ENCODE peak calls at places on chromosomes 2 and 18, in four cellular contexts. A is IMR-90, Y is stomach, L is heart left ventricle. H is an unnamed sample. For H3K4me1, the result is how much of the 10 kb centered on the place peaks cover.

GRCh38 chr2:36618381-36618780 is 20.4 kb upstream of the FEZ2 start:
- DNase-seq in A (peak), Y (no peak), L (no peak), H (no peak)

GRCh38 chr2:138775725-138776124 is 4.5 kb downstream of the NXPH2 start:
- DNase-seq in A (no peak), Y (no peak), L (no peak), H (no peak)

GRCh38 chr2:98487806-98488189 is 43.1 kb downstream of the INPP4A start:
- DNase-seq in A (peak), Y (no peak), L (no peak), H (no peak)

GRCh38 chr2:207395535-207396251 is 134.1 kb upstream of the CREB1 start:
- DNase-seq in A (peak), Y (no peak), L (no peak), H (no peak)

GRCh38 chr2:205267323-205267722 is 415.0 kb upstream of the NRP2 start:
- DNase-seq in A (no peak), Y (no peak), L (no peak), H (no peak)

GRCh38 chr2:25132296-25132630 is 36.1 kb downstream of the POMC start:
- DNase-seq in A (no peak), Y (no peak), L (no peak), H (no peak)

GRCh38 chr18:41579185-41579584 is 375.8 kb upstream of the PIK3C3 start:
- DNase-seq in A (no peak), Y (no peak), L (no peak), H (peak)

GRCh38 chr2:9573013-9573708 is 17.5 kb upstream of the ADAM17 start:
- DNase-seq in A (peak), Y (no peak), L (no peak), H (no peak)

GRCh38 chr2:226583715-226584114 is 215.9 kb downstream of the IRS1 start:
- DNase-seq in A (peak), Y (no peak), L (no peak), H (no peak)

GRCh38 chr2:151796774-151797173 is 31.4 kb downstream of the ARL5A start:
- DNase-seq in A (no peak), Y (no peak), L (no peak), H (no peak)

GRCh38 chr2:28495551-28496284 is at the start of gene PLB1:
- DNase-seq in A (no peak), Y (no peak), L (no peak), H (no peak)

GRCh38 chr2:173792166-173792565 is 173.0 kb downstream of the SP3 start:
- DNase-seq in A (no peak), Y (no peak), L (no peak), H (no peak)

GRCh38 chr18:8741524-8741923 is 36.2 kb downstream of the MTCL1 start:
- DNase-seq in A (no peak), Y (no peak), L (no peak), H (no peak)

GRCh38 chr2:60570281-60570680 is 16.8 kb upstream of the BCL11A start:
- DNase-seq in A (no peak), Y (no peak), L (no peak), H (no peak)

GRCh38 chr18:36127866-36128845 is 984 bp downstream of the SLC39A6 start:
- DNase-seq in A (peak), Y (no peak), L (no peak), H (no peak)

GRCh38 chr2:109721117-109721504 is 73.0 kb upstream of the RGPD5 start:
- DNase-seq in A (no peak), Y (peak), L (no peak), H (no peak)

GRCh38 chr18:22683196-22683676 is 249.9 kb upstream of the RBBP8 start:
- DNase-seq in A (peak), Y (peak), L (peak), H (peak)

GRCh38 chr2:14385043-14385442 is 247.5 kb upstream of the LRATD1 start:
- DNase-seq in A (peak), Y (no peak), L (no peak), H (no peak)

GRCh38 chr2:224151680-224152310 is 112.7 kb upstream of the SERPINE2 start:
- DNase-seq in A (no peak), Y (no peak), L (no peak), H (no peak)

DNA sequence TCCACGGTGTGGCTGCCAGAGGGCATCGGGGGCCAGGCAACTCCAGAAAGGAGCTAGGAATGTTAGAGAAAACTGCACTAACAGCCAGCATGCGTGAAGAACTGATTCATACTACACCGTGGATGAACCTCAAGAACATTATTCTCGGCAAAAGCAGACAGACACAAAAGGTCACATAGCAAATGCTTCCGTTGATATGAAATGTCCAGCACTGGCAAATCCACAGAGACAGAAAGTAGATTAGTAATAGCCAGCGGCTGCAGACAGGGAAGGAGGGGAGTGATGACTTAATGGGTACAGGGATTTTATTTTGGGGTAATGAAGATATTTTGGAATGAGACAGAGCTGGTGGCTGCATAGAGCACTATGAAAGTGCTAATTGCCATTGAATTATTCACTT is 37.4 kb downstream of the SCTR start:
- DNase-seq in A (peak), Y (no peak), L (no peak), H (no peak)
- H3K4me1 ChIP-seq in A (under half), Y (half or more), L (half or more), H (half or more)

GRCh38 chr2:63767307-63767706 is 74.4 kb upstream of the UGP2 start:
- DNase-seq in A (no peak), Y (no peak), L (no peak), H (no peak)
- TF ChIP-seq POLR2A in A (no peak), Y (no peak), L (no peak), H (no peak)

DNA sequence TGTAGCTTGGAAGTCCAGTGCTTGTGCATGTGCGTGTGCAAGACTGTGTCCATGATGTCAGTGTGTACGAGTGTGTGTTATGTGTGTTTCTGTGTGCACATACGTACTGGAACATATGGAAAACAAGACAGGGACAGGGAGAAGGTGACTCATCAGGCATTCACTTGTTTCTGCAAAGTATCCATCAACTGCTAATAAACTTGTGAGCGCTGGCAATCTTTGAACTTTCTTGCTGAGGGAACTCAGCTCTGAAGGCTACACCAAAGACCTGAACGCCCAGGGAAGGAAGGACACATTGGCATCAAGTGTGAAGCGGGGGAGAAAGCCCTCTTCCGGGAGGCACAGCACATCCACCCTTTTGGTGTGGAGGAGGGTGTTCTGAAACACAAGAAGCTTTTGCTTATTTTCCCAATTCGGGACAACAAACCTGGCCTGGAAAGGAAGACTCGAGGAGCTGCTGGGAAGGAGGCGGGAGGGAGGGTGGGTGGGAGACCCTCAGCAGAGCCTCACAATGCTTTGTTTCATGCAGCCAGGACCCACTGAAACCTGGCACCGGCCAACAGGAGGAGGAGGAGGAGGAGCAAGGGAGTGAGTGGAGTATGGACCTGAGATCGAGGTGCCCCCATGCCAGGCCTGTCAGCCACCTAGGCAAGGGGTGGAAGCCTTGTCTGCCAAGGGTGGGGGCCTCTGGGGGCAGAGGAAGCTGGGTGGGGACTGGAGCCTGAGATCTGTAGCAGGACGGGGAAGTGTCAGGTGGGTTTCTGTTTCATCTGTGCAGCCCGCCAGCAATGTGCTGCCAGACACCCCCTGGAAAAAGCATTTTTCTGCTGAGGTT is 26.8 kb downstream of the SMAD7 start:
- DNase-seq in A (peak), Y (no peak), L (no peak), H (no peak)
- H3K4me1 ChIP-seq in A (half or more), Y (half or more), L (half or more), H (under half)

DNA sequence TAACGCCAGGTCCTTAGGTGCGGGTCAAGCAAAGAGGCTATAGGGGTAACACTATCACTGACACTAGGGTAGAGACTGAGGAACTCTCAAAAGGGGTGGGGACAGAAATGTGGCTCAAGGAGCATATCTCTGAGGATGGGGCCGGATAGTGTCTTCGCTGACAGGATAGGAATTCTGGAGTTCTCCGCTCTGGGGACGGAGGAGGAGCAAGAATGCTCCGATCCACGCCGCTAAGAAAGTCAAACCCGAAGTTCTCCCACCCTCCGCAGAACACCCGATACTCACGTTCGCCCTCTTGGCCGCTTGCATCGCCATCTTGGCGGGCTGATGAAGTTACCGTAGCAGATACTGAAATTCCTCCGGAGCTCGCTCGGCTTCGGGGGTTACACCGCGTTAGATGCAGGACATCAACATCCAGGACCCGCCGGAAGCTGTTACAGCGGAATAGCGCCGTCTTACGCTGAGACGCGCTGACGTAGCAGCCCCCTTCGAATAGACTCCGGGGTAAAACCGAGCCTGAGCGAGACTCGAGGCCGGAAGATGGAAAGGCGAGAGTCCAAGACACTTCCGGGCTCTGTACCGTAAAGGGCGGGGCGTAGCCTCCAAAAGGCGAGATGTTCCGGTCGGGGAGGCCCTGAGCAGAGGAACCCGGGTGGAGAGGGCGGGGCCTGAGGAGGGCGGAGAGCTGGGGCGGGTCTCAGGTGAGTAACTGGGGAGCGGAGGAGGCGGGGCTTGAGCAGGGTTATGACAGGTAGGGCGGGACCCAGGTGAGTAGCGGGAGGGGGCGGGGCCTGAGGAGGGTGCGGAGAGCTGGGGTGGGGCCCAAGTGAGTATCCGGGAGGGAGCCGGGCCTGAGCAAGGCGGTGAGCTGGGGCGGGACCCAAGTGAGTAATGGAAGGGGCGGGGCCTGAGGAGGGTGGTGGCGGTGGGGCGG is at the start of gene SF3B6:
- DNase-seq in A (peak), Y (peak), L (peak), H (peak)
- TF ChIP-seq POLR2A in A (peak), Y (no peak), L (peak), H (no peak)

H was measured in right lobe of liver.